ENCODE peak calls at places on chromosome 14, in eight cellular contexts. One of them, this sample, is unnamed.
A peak's percentile ranks its signal among the peaks of the same experiment; 100 is the strongest.

GRCh38 chr14:58638231-58639205 is 756 bp downstream of the DACT1 start:
- DNase-seq in EH: peak; percentile 49
- DNase-seq in stimulated activated CD8-positive, alpha-beta memory T cell treated with anti-CD3 and anti-CD28 coated beads, Interleukin-2, amount 100 ng/mL, for 1 hour: no peak
- DNase-seq in central memory CD8-positive, alpha-beta T cell: no peak
- DNase-seq in GM23248: peak; percentile 75
- DNase-seq in ELF-1: peak; percentile 46
- DNase-seq in activated T-helper 1 cell treated with anti-CD3 and anti-CD28 coated beads, Interleukin-2, amount 50 U/mL, for 16 hours: no peak
- DNase-seq in HFFc6: peak; percentile 7
- DNase-seq in this sample: no peak

GRCh38 chr14:99320105-99320572 is 48.1 kb upstream of the BCL11B start:
- DNase-seq in central memory CD8-positive, alpha-beta T cell: peak; percentile 68
- DNase-seq in EH: peak; percentile 48
- DNase-seq in ELF-1: peak; percentile 86
- DNase-seq in activated T-helper 1 cell treated with anti-CD3 and anti-CD28 coated beads, Interleukin-2, amount 50 U/mL, for 16 hours: peak; percentile 59
- DNase-seq in HFFc6: peak; percentile 20
- DNase-seq in GM23248: peak; percentile 54
- DNase-seq in stimulated activated CD8-positive, alpha-beta memory T cell treated with anti-CD3 and anti-CD28 coated beads, Interleukin-2, amount 100 ng/mL, for 1 hour: peak; percentile 33
- DNase-seq in this sample: peak; percentile 17

GRCh38 chr14:61226015-61226654 is 55.0 kb downstream of the TMEM30B start:
- DNase-seq in central memory CD8-positive, alpha-beta T cell: no peak
- DNase-seq in GM23248: no peak
- DNase-seq in stimulated activated CD8-positive, alpha-beta memory T cell treated with anti-CD3 and anti-CD28 coated beads, Interleukin-2, amount 100 ng/mL, for 1 hour: no peak
- DNase-seq in activated T-helper 1 cell treated with anti-CD3 and anti-CD28 coated beads, Interleukin-2, amount 50 U/mL, for 16 hours: no peak
- DNase-seq in ELF-1: no peak
- DNase-seq in HFFc6: no peak
- DNase-seq in EH: peak; percentile 59
- DNase-seq in this sample: no peak

GRCh38 chr14:94964181-94964580 is 193.1 kb downstream of the DICER1 start:
- DNase-seq in stimulated activated CD8-positive, alpha-beta memory T cell treated with anti-CD3 and anti-CD28 coated beads, Interleukin-2, amount 100 ng/mL, for 1 hour: no peak
- DNase-seq in central memory CD8-positive, alpha-beta T cell: no peak
- DNase-seq in HFFc6: no peak
- DNase-seq in ELF-1: no peak
- DNase-seq in EH: no peak
- DNase-seq in activated T-helper 1 cell treated with anti-CD3 and anti-CD28 coated beads, Interleukin-2, amount 50 U/mL, for 16 hours: no peak
- DNase-seq in GM23248: no peak
- DNase-seq in this sample: no peak

GRCh38 chr14:102711946-102712345 is 65.3 kb upstream of the TRAF3 start:
- DNase-seq in ELF-1: no peak
- DNase-seq in EH: peak; percentile 15
- DNase-seq in activated T-helper 1 cell treated with anti-CD3 and anti-CD28 coated beads, Interleukin-2, amount 50 U/mL, for 16 hours: no peak
- DNase-seq in stimulated activated CD8-positive, alpha-beta memory T cell treated with anti-CD3 and anti-CD28 coated beads, Interleukin-2, amount 100 ng/mL, for 1 hour: no peak
- DNase-seq in GM23248: no peak
- DNase-seq in central memory CD8-positive, alpha-beta T cell: no peak
- DNase-seq in HFFc6: no peak
- DNase-seq in this sample: no peak

GRCh38 chr14:68574461-68574860 is 218.4 kb downstream of the ZFP36L1 start:
- DNase-seq in stimulated activated CD8-positive, alpha-beta memory T cell treated with anti-CD3 and anti-CD28 coated beads, Interleukin-2, amount 100 ng/mL, for 1 hour: no peak
- DNase-seq in ELF-1: no peak
- DNase-seq in central memory CD8-positive, alpha-beta T cell: no peak
- DNase-seq in HFFc6: no peak
- DNase-seq in EH: no peak
- DNase-seq in activated T-helper 1 cell treated with anti-CD3 and anti-CD28 coated beads, Interleukin-2, amount 50 U/mL, for 16 hours: no peak
- DNase-seq in GM23248: no peak
- DNase-seq in this sample: no peak

GRCh38 chr14:101215936-101216335 is 312.4 kb upstream of the RTL1 start:
- DNase-seq in GM23248: no peak
- DNase-seq in ELF-1: peak; percentile 0
- DNase-seq in central memory CD8-positive, alpha-beta T cell: no peak
- DNase-seq in activated T-helper 1 cell treated with anti-CD3 and anti-CD28 coated beads, Interleukin-2, amount 50 U/mL, for 16 hours: no peak
- DNase-seq in stimulated activated CD8-positive, alpha-beta memory T cell treated with anti-CD3 and anti-CD28 coated beads, Interleukin-2, amount 100 ng/mL, for 1 hour: no peak
- DNase-seq in HFFc6: no peak
- DNase-seq in EH: no peak
- DNase-seq in this sample: no peak

GRCh38 chr14:88961214-88961613 is 136.8 kb downstream of the TTC8 start:
- DNase-seq in EH: peak; percentile 7
- DNase-seq in GM23248: no peak
- DNase-seq in activated T-helper 1 cell treated with anti-CD3 and anti-CD28 coated beads, Interleukin-2, amount 50 U/mL, for 16 hours: no peak
- DNase-seq in ELF-1: no peak
- DNase-seq in central memory CD8-positive, alpha-beta T cell: no peak
- DNase-seq in HFFc6: no peak
- DNase-seq in stimulated activated CD8-positive, alpha-beta memory T cell treated with anti-CD3 and anti-CD28 coated beads, Interleukin-2, amount 100 ng/mL, for 1 hour: no peak
- DNase-seq in this sample: no peak

GRCh38 chr14:31829256-31829923 is 247.7 kb upstream of the ARHGAP5 start:
- DNase-seq in ELF-1: peak; percentile 1
- DNase-seq in HFFc6: peak; percentile 71
- DNase-seq in central memory CD8-positive, alpha-beta T cell: no peak
- DNase-seq in EH: peak; percentile 70
- DNase-seq in GM23248: peak; percentile 66
- DNase-seq in stimulated activated CD8-positive, alpha-beta memory T cell treated with anti-CD3 and anti-CD28 coated beads, Interleukin-2, amount 100 ng/mL, for 1 hour: no peak
- DNase-seq in activated T-helper 1 cell treated with anti-CD3 and anti-CD28 coated beads, Interleukin-2, amount 50 U/mL, for 16 hours: no peak
- DNase-seq in this sample: no peak

This sample was measured in T-helper 22 cell.